ENCODE peak calls at places on chromosomes 5 and 9, in seven cellular contexts. One of them, this sample, is unnamed.

GRCh38 chr5:53276825-53277224 is 167.3 kb upstream of the MOCS2 start:
- DNase-seq in endodermal cell: no peak
- DNase-seq in K562: no peak
- DNase-seq in effector memory CD4-positive, alpha-beta T cell: no peak
- DNase-seq in fibroblast of mammary gland: peak; percentile 76
- DNase-seq in CD4-positive, CD25-positive, alpha-beta regulatory T cell: no peak
- DNase-seq in spleen: no peak
- DNase-seq in this sample: no peak

GRCh38 chr5:146789712-146790660 is 88.6 kb downstream of the PPP2R2B start:
- DNase-seq in endodermal cell: peak; percentile 78
- DNase-seq in K562: no peak
- DNase-seq in effector memory CD4-positive, alpha-beta T cell: no peak
- DNase-seq in fibroblast of mammary gland: no peak
- DNase-seq in CD4-positive, CD25-positive, alpha-beta regulatory T cell: no peak
- DNase-seq in spleen: no peak
- DNase-seq in this sample: no peak

GRCh38 chr9:117645245-117645636 is 59.0 kb upstream of the TLR4 start:
- DNase-seq in endodermal cell: peak; percentile 47
- DNase-seq in K562: no peak
- DNase-seq in effector memory CD4-positive, alpha-beta T cell: no peak
- DNase-seq in fibroblast of mammary gland: no peak
- DNase-seq in CD4-positive, CD25-positive, alpha-beta regulatory T cell: no peak
- DNase-seq in spleen: no peak
- DNase-seq in this sample: no peak

GRCh38 chr5:16983022-16983639 is 47.0 kb upstream of the MYO10 start:
- DNase-seq in endodermal cell: no peak
- DNase-seq in K562: no peak
- DNase-seq in effector memory CD4-positive, alpha-beta T cell: no peak
- DNase-seq in fibroblast of mammary gland: no peak
- DNase-seq in CD4-positive, CD25-positive, alpha-beta regulatory T cell: no peak
- DNase-seq in spleen: no peak
- DNase-seq in this sample: no peak

GRCh38 chr9:123441769-123442168 is 85.8 kb downstream of the CRB2 start:
- DNase-seq in endodermal cell: no peak
- DNase-seq in K562: no peak
- DNase-seq in effector memory CD4-positive, alpha-beta T cell: no peak
- DNase-seq in fibroblast of mammary gland: no peak
- DNase-seq in CD4-positive, CD25-positive, alpha-beta regulatory T cell: no peak
- DNase-seq in spleen: no peak
- DNase-seq in this sample: no peak

GRCh38 chr9:112753725-112754124 is 3.2 kb downstream of the SNX30 start:
- DNase-seq in endodermal cell: no peak
- DNase-seq in K562: no peak
- DNase-seq in effector memory CD4-positive, alpha-beta T cell: no peak
- DNase-seq in fibroblast of mammary gland: peak; percentile 87
- DNase-seq in CD4-positive, CD25-positive, alpha-beta regulatory T cell: no peak
- DNase-seq in spleen: no peak
- DNase-seq in this sample: no peak

GRCh38 chr5:140926903-140927573 is 939 bp downstream of the PCDHAC1 start:
- DNase-seq in endodermal cell: peak; percentile 84
- DNase-seq in K562: no peak
- DNase-seq in effector memory CD4-positive, alpha-beta T cell: no peak
- DNase-seq in fibroblast of mammary gland: peak; percentile 10
- DNase-seq in CD4-positive, CD25-positive, alpha-beta regulatory T cell: no peak
- DNase-seq in spleen: no peak
- DNase-seq in this sample: no peak

GRCh38 chr9:98867434-98868168 is 60.1 kb downstream of the GALNT12 start:
- DNase-seq in endodermal cell: no peak
- DNase-seq in K562: peak; percentile 49
- DNase-seq in effector memory CD4-positive, alpha-beta T cell: no peak
- DNase-seq in fibroblast of mammary gland: peak; percentile 98
- DNase-seq in CD4-positive, CD25-positive, alpha-beta regulatory T cell: no peak
- DNase-seq in spleen: no peak
- DNase-seq in this sample: no peak

GRCh38 chr5:169290895-169291294 is 10.0 kb downstream of the SLIT3 start:
- DNase-seq in endodermal cell: peak; percentile 10
- DNase-seq in K562: no peak
- DNase-seq in effector memory CD4-positive, alpha-beta T cell: no peak
- DNase-seq in fibroblast of mammary gland: no peak
- DNase-seq in CD4-positive, CD25-positive, alpha-beta regulatory T cell: no peak
- DNase-seq in spleen: no peak
- DNase-seq in this sample: no peak

GRCh38 chr9:113646946-113647914 is 183.7 kb downstream of the RGS3 start:
- DNase-seq in endodermal cell: peak; percentile 32
- DNase-seq in K562: no peak
- DNase-seq in effector memory CD4-positive, alpha-beta T cell: no peak
- DNase-seq in fibroblast of mammary gland: no peak
- DNase-seq in CD4-positive, CD25-positive, alpha-beta regulatory T cell: no peak
- DNase-seq in spleen: peak; percentile 23
- DNase-seq in this sample: no peak

GRCh38 chr5:173974688-173975239 is 14.2 kb upstream of the C5orf47 start:
- DNase-seq in endodermal cell: no peak
- DNase-seq in K562: no peak
- DNase-seq in effector memory CD4-positive, alpha-beta T cell: no peak
- DNase-seq in fibroblast of mammary gland: no peak
- DNase-seq in CD4-positive, CD25-positive, alpha-beta regulatory T cell: no peak
- DNase-seq in spleen: no peak
- DNase-seq in this sample: no peak

DNA sequence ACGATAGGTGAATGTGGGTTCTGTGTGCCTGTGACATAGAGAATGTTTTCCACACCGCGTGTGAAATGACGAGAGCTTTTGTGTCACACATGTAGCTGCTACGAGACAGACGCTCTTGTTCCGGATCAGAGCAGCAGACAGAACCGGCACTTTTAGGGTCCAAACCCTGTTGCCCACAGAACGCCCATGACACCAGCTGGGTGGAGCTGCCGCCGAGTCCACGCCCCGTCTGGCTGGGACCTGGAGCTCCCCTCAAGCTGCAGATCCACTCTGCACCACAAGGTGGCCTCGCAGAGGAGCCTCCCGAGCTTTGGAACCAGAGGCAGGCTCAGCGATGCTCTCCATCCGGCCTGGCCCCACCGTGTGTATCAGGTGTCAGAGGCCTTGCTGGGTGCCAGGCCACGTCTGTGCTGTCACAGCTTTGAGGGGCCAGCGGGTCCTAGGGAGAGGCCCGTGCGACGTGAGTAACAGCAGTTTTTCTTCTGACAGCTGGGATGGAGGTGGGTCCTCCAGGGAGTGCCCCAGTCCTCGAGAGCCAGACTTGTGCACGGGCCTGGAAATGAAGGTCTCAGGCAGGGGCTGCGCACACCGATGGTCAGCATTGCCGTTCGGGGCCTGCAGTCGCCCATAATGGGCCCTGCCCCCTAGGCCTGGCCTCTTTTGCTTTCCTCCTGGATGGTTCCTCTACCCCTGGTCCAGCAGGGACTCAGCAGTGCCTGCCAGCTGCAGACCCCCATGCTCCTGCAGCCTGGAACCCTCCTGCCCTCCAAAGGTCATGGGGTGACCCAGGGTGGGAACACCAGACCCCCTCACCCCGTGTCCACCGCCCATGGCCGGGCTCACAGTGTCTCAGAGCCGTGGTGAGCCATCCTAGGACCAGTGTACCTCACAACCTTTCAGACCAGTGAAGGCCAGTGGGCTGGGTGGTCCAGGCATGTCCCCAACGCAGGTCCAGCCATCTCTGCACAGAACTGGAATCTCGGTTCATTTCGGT is 2.5 kb upstream of the LRRC14B start:
- DNase-seq in endodermal cell: peak; percentile 98
- DNase-seq in K562: peak; percentile 96
- DNase-seq in effector memory CD4-positive, alpha-beta T cell: peak; percentile 69
- DNase-seq in fibroblast of mammary gland: peak; percentile 79
- DNase-seq in CD4-positive, CD25-positive, alpha-beta regulatory T cell: peak; percentile 81
- DNase-seq in spleen: peak; percentile 95
- DNase-seq in this sample: peak; percentile 71
- H3K4me3 ChIP-seq in endodermal cell: no peak overlapping the region
- H3K4me3 ChIP-seq in K562: no peak overlapping the region
- H3K4me3 ChIP-seq in effector memory CD4-positive, alpha-beta T cell: no peak overlapping the region
- H3K4me3 ChIP-seq in fibroblast of mammary gland: peak overlapping the region; percentile 10
- H3K4me3 ChIP-seq in CD4-positive, CD25-positive, alpha-beta regulatory T cell: peak overlapping the region; percentile 53
- H3K4me3 ChIP-seq in spleen: no peak overlapping the region
- H3K4me3 ChIP-seq in this sample: no peak overlapping the region

DNA sequence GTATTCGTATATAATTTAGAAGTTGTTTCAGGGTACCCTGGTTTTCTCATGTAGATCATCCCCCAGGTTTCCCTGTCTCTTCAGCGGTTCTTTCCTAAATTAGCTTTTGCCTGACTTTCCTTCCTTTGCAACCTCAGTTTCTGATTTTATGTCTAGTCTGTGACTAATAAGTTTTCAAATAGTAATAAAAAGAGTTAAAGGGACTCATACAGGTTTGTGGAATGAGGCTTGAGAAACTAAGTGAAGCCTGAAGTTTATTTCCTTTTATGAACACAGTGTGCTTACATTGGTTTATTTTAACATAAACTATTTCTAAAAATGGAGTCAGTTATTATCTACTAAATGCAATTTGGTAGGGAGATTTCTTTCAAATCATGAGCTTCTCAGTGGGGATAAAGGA is 96.8 kb downstream of the TRIO start:
- DNase-seq in endodermal cell: no peak
- DNase-seq in K562: no peak
- DNase-seq in effector memory CD4-positive, alpha-beta T cell: no peak
- DNase-seq in fibroblast of mammary gland: no peak
- DNase-seq in CD4-positive, CD25-positive, alpha-beta regulatory T cell: no peak
- DNase-seq in spleen: no peak
- DNase-seq in this sample: no peak
- H3K4me3 ChIP-seq in endodermal cell: no peak overlapping the region
- H3K4me3 ChIP-seq in K562: no peak overlapping the region
- H3K4me3 ChIP-seq in effector memory CD4-positive, alpha-beta T cell: no peak overlapping the region
- H3K4me3 ChIP-seq in fibroblast of mammary gland: no peak overlapping the region
- H3K4me3 ChIP-seq in CD4-positive, CD25-positive, alpha-beta regulatory T cell: no peak overlapping the region
- H3K4me3 ChIP-seq in spleen: no peak overlapping the region
- H3K4me3 ChIP-seq in this sample: no peak overlapping the region

DNA sequence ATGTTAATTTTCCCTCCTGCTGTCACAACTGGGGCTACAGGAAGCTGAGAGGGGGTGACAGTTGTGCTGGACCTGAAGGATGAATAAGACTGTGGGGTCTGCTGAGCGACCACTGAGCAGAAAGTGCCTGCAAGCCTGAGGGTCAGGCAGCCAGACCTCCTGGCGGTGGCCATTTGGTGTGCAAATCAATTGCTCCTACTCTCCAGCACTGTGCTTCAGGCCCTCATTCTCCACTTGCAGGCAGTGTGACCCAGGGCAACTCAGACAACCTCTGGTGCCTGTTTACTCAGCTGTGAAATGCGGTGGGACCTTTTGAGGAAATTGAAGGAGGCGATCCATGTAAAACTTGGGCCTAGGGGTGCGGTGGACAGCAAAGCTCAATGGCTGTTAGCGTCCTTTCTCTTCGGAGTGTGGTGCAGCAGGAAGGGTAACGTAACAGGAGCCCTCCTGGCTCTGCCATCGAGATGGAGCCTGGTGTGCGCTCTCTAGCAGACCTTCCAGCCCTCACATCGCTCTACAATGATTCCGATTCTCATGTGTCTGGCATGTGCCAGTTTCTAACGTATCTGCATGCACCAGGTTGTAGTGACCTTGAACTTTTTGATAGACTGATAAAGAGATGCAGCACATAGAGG is 159.5 kb upstream of the RAPGEF1 start:
- DNase-seq in endodermal cell: peak; percentile 68
- DNase-seq in K562: no peak
- DNase-seq in effector memory CD4-positive, alpha-beta T cell: no peak
- DNase-seq in fibroblast of mammary gland: no peak
- DNase-seq in CD4-positive, CD25-positive, alpha-beta regulatory T cell: no peak
- DNase-seq in spleen: no peak
- DNase-seq in this sample: no peak
- H3K4me3 ChIP-seq in endodermal cell: no peak overlapping the region
- H3K4me3 ChIP-seq in K562: no peak overlapping the region
- H3K4me3 ChIP-seq in effector memory CD4-positive, alpha-beta T cell: no peak overlapping the region
- H3K4me3 ChIP-seq in fibroblast of mammary gland: no peak overlapping the region
- H3K4me3 ChIP-seq in CD4-positive, CD25-positive, alpha-beta regulatory T cell: no peak overlapping the region
- H3K4me3 ChIP-seq in spleen: no peak overlapping the region
- H3K4me3 ChIP-seq in this sample: no peak overlapping the region

GRCh38 chr5:139654464-139654863 is 6.3 kb downstream of the CXXC5 start:
- DNase-seq in endodermal cell: no peak
- DNase-seq in K562: no peak
- DNase-seq in effector memory CD4-positive, alpha-beta T cell: no peak
- DNase-seq in fibroblast of mammary gland: no peak
- DNase-seq in CD4-positive, CD25-positive, alpha-beta regulatory T cell: no peak
- DNase-seq in spleen: no peak
- DNase-seq in this sample: no peak
- H3K4me3 ChIP-seq in endodermal cell: no peak overlapping the region
- H3K4me3 ChIP-seq in K562: no peak overlapping the region
- H3K4me3 ChIP-seq in effector memory CD4-positive, alpha-beta T cell: no peak overlapping the region
- H3K4me3 ChIP-seq in fibroblast of mammary gland: no peak overlapping the region
- H3K4me3 ChIP-seq in CD4-positive, CD25-positive, alpha-beta regulatory T cell: no peak overlapping the region
- H3K4me3 ChIP-seq in spleen: no peak overlapping the region
- H3K4me3 ChIP-seq in this sample: no peak overlapping the region

DNA sequence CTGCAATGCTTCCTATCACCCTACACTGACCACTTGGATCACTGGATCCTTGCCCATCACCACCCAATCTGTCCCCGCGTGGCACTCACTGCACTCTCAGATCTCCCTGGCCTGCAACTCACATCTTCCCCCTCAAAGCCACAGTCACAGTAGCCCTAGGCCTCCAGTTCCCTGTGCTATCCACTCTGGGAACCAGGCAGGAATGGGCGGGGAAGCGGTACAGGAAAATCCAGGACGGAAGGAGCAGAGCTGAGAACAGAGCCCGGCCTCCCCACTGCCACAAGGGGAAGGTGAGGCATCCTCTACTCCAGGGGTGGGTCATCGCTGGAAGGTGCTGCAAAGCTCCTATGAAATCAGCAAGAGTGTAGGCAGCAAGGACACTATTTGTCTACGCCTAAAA is 102.6 kb downstream of the ESM1 start:
- DNase-seq in endodermal cell: no peak
- DNase-seq in K562: no peak
- DNase-seq in effector memory CD4-positive, alpha-beta T cell: no peak
- DNase-seq in fibroblast of mammary gland: no peak
- DNase-seq in CD4-positive, CD25-positive, alpha-beta regulatory T cell: no peak
- DNase-seq in spleen: no peak
- DNase-seq in this sample: no peak
- H3K4me3 ChIP-seq in endodermal cell: peak overlapping the region; percentile 72
- H3K4me3 ChIP-seq in K562: no peak overlapping the region
- H3K4me3 ChIP-seq in effector memory CD4-positive, alpha-beta T cell: no peak overlapping the region
- H3K4me3 ChIP-seq in fibroblast of mammary gland: no peak overlapping the region
- H3K4me3 ChIP-seq in CD4-positive, CD25-positive, alpha-beta regulatory T cell: no peak overlapping the region
- H3K4me3 ChIP-seq in spleen: no peak overlapping the region
- H3K4me3 ChIP-seq in this sample: no peak overlapping the region

DNA sequence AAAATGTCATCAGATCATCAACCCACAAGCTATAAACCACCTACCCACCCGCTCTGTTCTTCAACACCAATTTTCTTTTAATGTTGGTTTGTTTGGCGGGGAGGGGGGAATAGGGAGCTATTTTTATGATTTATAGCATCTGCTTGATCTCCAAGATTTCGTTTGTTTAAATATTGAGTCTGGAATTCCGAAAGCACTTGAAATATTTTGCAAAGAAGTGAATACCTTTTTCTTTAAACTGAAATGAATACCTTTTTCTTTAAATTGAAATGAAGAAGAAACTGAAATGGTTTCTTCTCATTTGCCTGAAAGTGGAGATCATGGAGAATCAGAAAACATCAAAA is 49.0 kb upstream of the TENT2 start:
- DNase-seq in endodermal cell: no peak
- DNase-seq in K562: no peak
- DNase-seq in effector memory CD4-positive, alpha-beta T cell: no peak
- DNase-seq in fibroblast of mammary gland: no peak
- DNase-seq in CD4-positive, CD25-positive, alpha-beta regulatory T cell: no peak
- DNase-seq in spleen: no peak
- DNase-seq in this sample: no peak
- H3K4me3 ChIP-seq in endodermal cell: no peak overlapping the region
- H3K4me3 ChIP-seq in K562: no peak overlapping the region
- H3K4me3 ChIP-seq in effector memory CD4-positive, alpha-beta T cell: no peak overlapping the region
- H3K4me3 ChIP-seq in fibroblast of mammary gland: no peak overlapping the region
- H3K4me3 ChIP-seq in CD4-positive, CD25-positive, alpha-beta regulatory T cell: no peak overlapping the region
- H3K4me3 ChIP-seq in spleen: no peak overlapping the region
- H3K4me3 ChIP-seq in this sample: no peak overlapping the region

GRCh38 chr5:91380491-91381133 is 2.5 kb downstream of the ARRDC3 start:
- DNase-seq in endodermal cell: peak; percentile 99
- DNase-seq in K562: peak; percentile 77
- DNase-seq in effector memory CD4-positive, alpha-beta T cell: peak; percentile 97
- DNase-seq in fibroblast of mammary gland: peak; percentile 91
- DNase-seq in CD4-positive, CD25-positive, alpha-beta regulatory T cell: peak; percentile 96
- DNase-seq in spleen: peak; percentile 100
- DNase-seq in this sample: peak; percentile 94
- H3K4me3 ChIP-seq in endodermal cell: peak overlapping the region; percentile 95
- H3K4me3 ChIP-seq in K562: peak overlapping the region; percentile 60
- H3K4me3 ChIP-seq in effector memory CD4-positive, alpha-beta T cell: peak overlapping the region; percentile 63
- H3K4me3 ChIP-seq in fibroblast of mammary gland: peak overlapping the region; percentile 83
- H3K4me3 ChIP-seq in CD4-positive, CD25-positive, alpha-beta regulatory T cell: peak overlapping the region; percentile 99
- H3K4me3 ChIP-seq in spleen: peak overlapping the region; percentile 47
- H3K4me3 ChIP-seq in this sample: peak overlapping the region; percentile 94